ENCODE peak calls at places on chromosomes 7 and 10, in ten cellular contexts. T, A, W, H, I, V, D, X, N and B are unnamed samples.

GRCh38 chr10:80196270-80196949 is 8.9 kb downstream of the ANXA11 start:
- DNase-seq in W (no peak), T (peak), I (peak), D (peak), N (peak), H (no peak), A (no peak), V (peak), X (peak), B (no peak)

GRCh38 chr10:86372119-86372784 is 5.7 kb upstream of the GRID1 start:
- DNase-seq in W (no peak), N (no peak), V (no peak), A (no peak), T (no peak), I (no peak), D (no peak), X (no peak), H (no peak), B (no peak)

GRCh38 chr7:39644170-39644569 is 20.8 kb downstream of the RALA start:
- DNase-seq in W (no peak), I (no peak), X (no peak), H (no peak), D (no peak), A (no peak), N (no peak), V (no peak), T (peak), B (no peak)

GRCh38 chr10:28713626-28714352 is 36.5 kb downstream of the BAMBI start:
- DNase-seq in W (no peak), T (no peak), I (no peak), X (no peak), N (no peak), D (no peak), A (no peak), H (no peak), V (no peak), B (no peak)

GRCh38 chr7:44325181-44325671 is at the start of gene CAMK2B:
- DNase-seq in V (no peak), D (no peak), N (no peak), X (no peak), W (peak), T (no peak), H (peak), A (no peak), I (no peak), B (no peak)

GRCh38 chr7:102933763-102934162 is 21.0 kb downstream of the LRRC17 start:
- DNase-seq in T (peak), H (no peak), W (peak), I (no peak), V (no peak), X (no peak), A (no peak), N (no peak), D (no peak), B (peak)

GRCh38 chr10:21078410-21079329 is 181.6 kb upstream of the NEBL start:
- DNase-seq in T (peak), H (peak), V (no peak), D (no peak), X (peak), N (no peak), I (no peak), W (peak), A (peak), B (peak)

GRCh38 chr7:5477126-5477525 is 53.5 kb upstream of the TNRC18 start:
- DNase-seq in V (no peak), T (no peak), A (no peak), H (no peak), W (no peak), N (no peak), D (no peak), I (no peak), X (no peak), B (no peak)

GRCh38 chr7:76425156-76425555 is 406 bp downstream of the ZP3 start:
- DNase-seq in T (no peak), H (no peak), X (no peak), W (no peak), N (no peak), I (no peak), V (no peak), D (no peak), A (no peak), B (no peak)

GRCh38 chr10:79321494-79321882 is 25.8 kb upstream of the PPIF start:
- DNase-seq in T (no peak), V (no peak), N (no peak), I (no peak), X (no peak), W (no peak), H (no peak), A (no peak), D (no peak), B (no peak)

GRCh38 chr7:108454674-108455523 is 1.3 kb downstream of the NRCAM start:
- DNase-seq in I (no peak), A (no peak), W (peak), X (no peak), N (no peak), T (no peak), V (peak), D (no peak), H (peak), B (peak)

GRCh38 chr7:66741706-66742053 is 1.1 kb downstream of the RABGEF1 start:
- DNase-seq in I (no peak), N (no peak), H (no peak), D (no peak), V (no peak), W (no peak), X (peak), A (no peak), T (peak), B (no peak)

GRCh38 chr7:50648076-50648475 is 82.9 kb upstream of the DDC start:
- DNase-seq in V (no peak), N (no peak), X (no peak), T (no peak), D (no peak), A (no peak), W (no peak), H (no peak), I (no peak), B (no peak)

GRCh38 chr7:2709553-2710165 is 21.7 kb downstream of the AMZ1 start:
- DNase-seq in W (peak), V (peak), N (peak), T (no peak), I (peak), D (peak), X (peak), A (no peak), H (peak), B (peak)

GRCh38 chr7:47458057-47458456 is 123.9 kb downstream of the TNS3 start:
- DNase-seq in V (no peak), N (no peak), X (no peak), D (no peak), H (no peak), A (peak), T (peak), I (no peak), W (no peak), B (no peak)

GRCh38 chr7:50265968-50266694 is 38.4 kb upstream of the IKZF1 start:
- DNase-seq in D (no peak), X (no peak), W (no peak), V (no peak), H (no peak), I (no peak), A (no peak), N (no peak), T (no peak), B (no peak)